ENCODE peak calls at places on chromosomes 13 and 19, in four cellular contexts. S, Q, T and D are unnamed samples.

GRCh38 chr13:85970727-85971126 is 171.5 kb upstream of the SLITRK6 start:
- DNase-seq in S (no peak), Q (no peak), T (no peak), D (no peak)

GRCh38 chr13:91459485-91459884 is 61.1 kb downstream of the GPC5 start:
- DNase-seq in S (no peak), Q (no peak), T (no peak), D (no peak)

GRCh38 chr19:45528744-45529453 is 21.6 kb downstream of the VASP start:
- DNase-seq in S (no peak), Q (no peak), T (no peak), D (no peak)

GRCh38 chr13:25691654-25692053 is 319.9 kb downstream of the ATP8A2 start:
- DNase-seq in S (no peak), Q (no peak), T (no peak), D (no peak)

GRCh38 chr13:27194209-27194608 is 22.6 kb upstream of the USP12 start:
- DNase-seq in S (no peak), Q (no peak), T (no peak), D (no peak)

GRCh38 chr13:78192721-78193120 is 274.1 kb upstream of the EDNRB start:
- DNase-seq in S (no peak), Q (peak), T (no peak), D (no peak)

GRCh38 chr19:12052057-12052570 is 647 bp downstream of the ZNF878 start:
- DNase-seq in S (no peak), Q (no peak), T (no peak), D (no peak)

GRCh38 chr13:71873418-71874276 is 6.6 kb upstream of the DACH1 start:
- DNase-seq in S (no peak), Q (no peak), T (no peak), D (no peak)

GRCh38 chr19:19319725-19320361 is 466 bp downstream of the SUGP1 start:
- DNase-seq in S (no peak), Q (no peak), T (no peak), D (no peak)

GRCh38 chr13:30442854-30443379 is 20.6 kb downstream of the UBE2L5 start:
- DNase-seq in S (no peak), Q (no peak), T (no peak), D (no peak)

GRCh38 chr19:5691205-5691929 is 1.3 kb downstream of the RPL36 start:
- DNase-seq in S (no peak), Q (no peak), T (no peak), D (peak)

GRCh38 chr19:10321417-10321797 is 5.6 kb upstream of the FDX2 start:
- DNase-seq in S (no peak), Q (no peak), T (no peak), D (no peak)

GRCh38 chr19:35975608-35976214 is 19.3 kb upstream of the SDHAF1 start:
- DNase-seq in S (no peak), Q (no peak), T (no peak), D (no peak)

GRCh38 chr13:111505175-111505777 is 184.8 kb downstream of the TEX29 start:
- DNase-seq in S (no peak), Q (no peak), T (no peak), D (no peak)

GRCh38 chr13:110425444-110425780 is 118.3 kb downstream of the COL4A2 start:
- DNase-seq in S (no peak), Q (no peak), T (no peak), D (no peak)